ENCODE peak calls at places on chromosome 20, in six cellular contexts. X is neuronal stem cell, S is IMR-90, N is mesenchymal stem cell, E is mesendoderm, W is H9. P is an unnamed sample.

GRCh38 chr20:59087829-59088433 is 45.3 kb upstream of the PRELID3B start:
- DNase-seq in S (peak; percentile 47), N (peak; percentile 44), W (peak; percentile 72), X (peak; percentile 72), E (peak; percentile 79), P (peak; percentile 94)

GRCh38 chr20:6074145-6074561 is 20.3 kb upstream of the LRRN4 start:
- DNase-seq in X (no peak), N (peak; percentile 38), W (peak; percentile 38), S (no peak), E (peak; percentile 81), P (no peak)

GRCh38 chr20:9460518-9460917 is 53.9 kb upstream of the LAMP5 start:
- DNase-seq in S (peak; percentile 36), W (no peak), N (no peak), X (no peak), E (no peak), P (no peak)

GRCh38 chr20:55667955-55668354 is 337.4 kb downstream of the CBLN4 start:
- DNase-seq in X (no peak), W (no peak), E (no peak), S (no peak), N (no peak), P (no peak)

GRCh38 chr20:32476684-32477593 is 108.2 kb downstream of the NOL4L start:
- DNase-seq in S (no peak), X (no peak), E (no peak), N (no peak), W (no peak), P (no peak)

GRCh38 chr20:46090095-46090388 is 280 bp upstream of the NCOA5 start:
- DNase-seq in W (no peak), S (no peak), N (no peak), E (no peak), X (no peak), P (no peak)

GRCh38 chr20:57661201-57662027 is 41.2 kb upstream of the ZBP1 start:
- DNase-seq in S (no peak), W (peak; percentile 22), E (no peak), X (no peak), N (no peak), P (no peak)

GRCh38 chr20:38723982-38724602 is at the start of gene SLC32A1:
- DNase-seq in W (peak; percentile 52), N (no peak), X (no peak), E (peak; percentile 21), S (no peak), P (no peak)

GRCh38 chr20:23143098-23143497 is 57.0 kb upstream of the CD93 start:
- DNase-seq in W (no peak), E (peak; percentile 31), X (no peak), N (peak; percentile 92), S (peak; percentile 85), P (peak; percentile 32)

GRCh38 chr20:41002842-41003142 is 25.8 kb upstream of the TOP1 start:
- DNase-seq in N (no peak), X (no peak), E (no peak), S (no peak), W (no peak), P (no peak)
- H2BK5ac ChIP-seq in N (peak overlapping the region; percentile 87), X (no peak overlapping the region), E (no peak overlapping the region), S (peak overlapping the region; percentile 90), W (no peak overlapping the region), P (no peak overlapping the region)

GRCh38 chr20:21702001-21702400 is 3.5 kb upstream of the PAX1 start:
- DNase-seq in S (no peak), X (no peak), E (no peak), W (no peak), N (no peak), P (no peak)

GRCh38 chr20:21704408-21705385 is 767 bp upstream of the PAX1 start:
- DNase-seq in W (peak; percentile 73), X (no peak), N (no peak), S (no peak), E (peak; percentile 65), P (no peak)

GRCh38 chr20:21705466-21706344 is at the start of gene PAX1:
- DNase-seq in W (no peak), N (no peak), X (no peak), E (no peak), S (no peak), P (no peak)

GRCh38 chr20:21702553-21703467 is 2.7 kb upstream of the PAX1 start:
- DNase-seq in S (peak; percentile 3), X (peak; percentile 86), E (peak; percentile 90), W (peak; percentile 91), N (peak; percentile 11), P (peak; percentile 31)

DNA sequence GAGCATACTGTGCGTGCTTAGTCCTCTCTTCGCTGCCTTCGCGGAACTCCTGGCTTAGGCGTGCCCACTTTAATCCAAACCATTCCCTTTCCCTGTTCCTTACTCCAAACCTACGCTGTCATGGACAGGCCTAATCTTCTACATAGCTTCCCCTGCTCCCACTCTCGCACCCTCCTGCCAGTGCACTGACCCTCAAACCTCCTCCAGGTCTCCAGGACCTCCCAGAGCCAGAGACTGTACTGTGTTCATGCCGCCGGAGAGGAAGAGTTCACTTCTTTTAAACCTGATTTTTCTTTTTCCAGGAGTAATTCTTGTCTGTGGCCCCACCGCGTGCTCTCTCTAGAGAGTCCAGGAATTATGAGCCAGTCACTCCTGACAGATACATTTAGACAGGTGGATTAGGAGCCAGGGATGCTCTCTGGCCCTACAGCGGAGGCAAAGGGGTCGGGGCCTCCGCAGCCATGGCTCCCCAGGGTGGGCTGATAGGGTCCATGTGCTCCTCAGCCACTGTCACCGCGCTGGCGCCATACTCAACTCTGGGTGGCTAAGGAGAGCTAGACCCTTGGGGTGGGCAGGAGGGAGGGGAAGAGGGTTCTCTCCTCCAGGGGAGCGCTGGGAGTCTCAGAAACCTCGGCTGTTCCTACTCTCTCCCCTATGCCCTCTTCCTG is 1.6 kb upstream of the PAX1 start:
- DNase-seq in S (no peak), N (no peak), W (no peak), X (no peak), E (no peak), P (no peak)
- H2BK5ac ChIP-seq in S (no peak overlapping the region), N (no peak overlapping the region), W (no peak overlapping the region), X (no peak overlapping the region), E (no peak overlapping the region), P (no peak overlapping the region)

DNA sequence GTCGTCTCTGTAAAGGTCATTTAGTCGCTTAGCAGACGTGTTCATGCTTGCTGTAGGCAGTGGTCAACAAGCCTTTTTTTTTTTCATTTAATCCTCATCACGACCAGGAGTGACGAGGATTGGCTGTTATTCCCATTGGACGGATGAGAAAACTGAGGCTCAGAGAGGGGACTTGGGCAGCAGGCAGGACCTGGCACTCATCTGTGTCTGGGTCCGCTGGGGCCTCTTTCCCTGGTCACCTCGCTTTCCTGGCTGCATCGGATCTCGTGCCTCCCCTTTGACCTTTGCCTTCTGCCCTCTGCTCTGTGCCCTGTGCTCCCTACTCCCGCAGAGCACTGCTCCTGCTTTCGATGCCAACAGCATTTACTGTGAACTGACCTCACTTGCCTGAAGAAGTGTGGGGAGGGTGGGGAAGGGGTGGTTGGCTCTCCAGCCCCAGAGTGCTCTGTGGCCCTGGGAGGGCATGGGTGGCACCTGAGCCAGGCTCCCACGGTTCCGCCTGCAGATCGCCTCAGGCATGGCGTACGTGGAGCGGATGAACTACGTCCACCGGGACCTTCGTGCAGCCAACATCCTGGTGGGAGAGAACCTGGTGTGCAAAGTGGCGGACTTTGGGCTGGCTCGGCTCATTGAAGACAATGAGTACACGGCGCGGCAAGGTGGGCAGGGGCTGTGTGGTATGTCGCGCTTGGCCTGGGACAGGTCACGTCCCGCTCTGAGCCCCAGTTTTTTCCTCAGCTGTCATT is 56.2 kb downstream of the SRC start:
- DNase-seq in W (no peak), N (no peak), E (no peak), X (no peak), S (no peak), P (no peak)
- H2BK5ac ChIP-seq in W (no peak overlapping the region), N (no peak overlapping the region), E (no peak overlapping the region), X (no peak overlapping the region), S (no peak overlapping the region), P (no peak overlapping the region)

DNA sequence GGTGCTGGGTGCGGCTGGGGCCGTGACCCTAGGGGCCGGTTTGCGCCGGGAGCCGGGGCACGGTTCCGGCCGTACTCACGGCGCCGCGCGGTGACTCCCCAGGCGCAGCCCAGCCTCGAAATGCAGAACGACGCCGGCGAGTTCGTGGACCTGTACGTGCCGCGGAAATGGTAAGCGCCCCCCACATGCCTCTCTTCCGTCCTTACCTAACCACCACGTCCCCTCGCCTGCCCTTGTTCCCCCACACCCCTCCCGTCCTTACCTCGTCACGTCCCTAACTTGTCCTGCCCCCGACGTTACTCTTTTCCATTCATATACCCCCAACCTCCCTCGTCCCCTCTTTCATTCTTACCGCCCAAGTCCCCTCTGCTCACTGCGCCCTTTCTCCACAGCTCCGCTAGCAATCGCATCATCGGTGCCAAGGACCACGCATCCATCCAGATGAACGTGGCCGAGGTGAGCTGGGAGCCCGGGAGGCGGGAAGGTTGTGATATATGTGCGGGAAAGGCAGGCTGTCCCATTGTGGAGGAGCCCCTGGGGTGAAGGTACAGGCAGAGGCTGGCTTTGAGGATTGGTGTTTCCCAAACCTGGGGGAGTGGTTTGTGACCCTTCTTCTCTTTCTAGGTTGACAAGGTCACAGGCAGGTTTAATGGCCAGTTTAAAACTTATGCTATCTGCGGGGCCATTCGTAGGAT is 463 bp downstream of the RPS21 start:
- DNase-seq in S (no peak), X (no peak), W (no peak), E (no peak), N (no peak), P (no peak)
- H2BK5ac ChIP-seq in S (peak overlapping the region; percentile 27), X (no peak overlapping the region), W (no peak overlapping the region), E (peak overlapping the region; percentile 45), N (no peak overlapping the region), P (no peak overlapping the region)

P was measured in trophoblast cell.